ENCODE peak calls at places on chromosomes 16 and 17, in ten cellular contexts. P, Z, F, C, E, I, U, V, O and T are unnamed samples.
A peak's percentile ranks its signal among the peaks of the same experiment; 100 is the strongest.

GRCh38 chr17:30379303-30380105 is 777 bp downstream of the CPD start:
- DNase-seq in O (no peak), V (peak; percentile 5), E (peak; percentile 23), C (no peak), I (no peak), F (no peak), Z (no peak), P (peak; percentile 46), U (no peak), T (no peak)

GRCh38 chr17:78510141-78510935 is 66.9 kb downstream of the DNAH17 start:
- DNase-seq in O (no peak), E (no peak), P (no peak), F (no peak), U (no peak), Z (no peak), V (no peak), C (no peak), I (no peak), T (no peak)

GRCh38 chr16:85601730-85602401 is 11.3 kb upstream of the GSE1 start:
- DNase-seq in U (no peak), V (no peak), Z (no peak), C (no peak), F (no peak), E (no peak), P (no peak), I (no peak), O (no peak), T (no peak)

GRCh38 chr16:11052080-11052808 is 107.9 kb downstream of the CLEC16A start:
- DNase-seq in Z (no peak), U (no peak), P (peak; percentile 94), F (no peak), O (peak; percentile 59), C (no peak), E (peak; percentile 66), V (peak; percentile 75), I (no peak), T (no peak)

GRCh38 chr16:13791095-13791494 is 128.9 kb upstream of the ERCC4 start:
- DNase-seq in C (no peak), U (no peak), Z (no peak), I (no peak), P (no peak), O (no peak), F (no peak), E (no peak), V (no peak), T (no peak)

GRCh38 chr16:56488035-56488434 is 31.8 kb downstream of the BBS2 start:
- DNase-seq in C (no peak), O (no peak), V (no peak), U (no peak), E (no peak), F (no peak), Z (no peak), P (no peak), I (no peak), T (no peak)

GRCh38 chr17:79023886-79024771 is at the start of gene C1QTNF1:
- DNase-seq in U (peak; percentile 52), F (peak; percentile 35), E (peak; percentile 29), O (no peak), V (no peak), C (no peak), I (no peak), P (peak; percentile 48), Z (peak; percentile 44), T (no peak)

GRCh38 chr16:73965591-73965990 is 331.0 kb upstream of the PSMD7 start:
- DNase-seq in V (no peak), Z (no peak), O (no peak), P (no peak), C (no peak), F (no peak), I (no peak), E (no peak), U (no peak), T (no peak)

GRCh38 chr17:79803997-79804855 is 7.3 kb upstream of the CBX8 start:
- DNase-seq in V (peak; percentile 55), C (no peak), O (peak; percentile 71), I (no peak), P (peak; percentile 90), Z (no peak), E (peak; percentile 84), F (no peak), U (peak; percentile 29), T (no peak)

GRCh38 chr17:59353106-59353854 is 21.8 kb downstream of the YPEL2 start:
- DNase-seq in I (no peak), U (no peak), V (no peak), C (no peak), Z (no peak), F (no peak), P (no peak), O (no peak), E (no peak), T (no peak)

GRCh38 chr16:65634833-65635232 is 513.0 kb upstream of the CDH11 start:
- DNase-seq in I (no peak), O (no peak), P (no peak), Z (no peak), C (no peak), F (no peak), U (no peak), E (no peak), V (no peak), T (no peak)

GRCh38 chr16:57115148-57115503 is 22.7 kb downstream of the CPNE2 start:
- DNase-seq in F (no peak), C (no peak), U (peak; percentile 26), I (no peak), O (no peak), P (no peak), V (no peak), Z (no peak), E (no peak), T (no peak)

GRCh38 chr17:68289473-68289872 is 1.5 kb downstream of the SLC16A6 start:
- DNase-seq in E (no peak), Z (no peak), C (no peak), P (no peak), F (no peak), O (no peak), V (no peak), U (no peak), I (no peak), T (no peak)

GRCh38 chr17:30519707-30520106 is 42.5 kb downstream of the GOSR1 start:
- DNase-seq in Z (no peak), O (no peak), P (no peak), E (no peak), U (peak; percentile 94), I (no peak), V (no peak), F (peak; percentile 35), C (peak; percentile 90), T (no peak)

GRCh38 chr17:68356949-68357455 is 65.7 kb downstream of the ARSG start:
- DNase-seq in P (peak; percentile 35), E (no peak), C (peak; percentile 41), F (no peak), U (peak; percentile 23), I (no peak), V (no peak), O (no peak), Z (no peak), T (no peak)

GRCh38 chr17:44546711-44547606 is 10.3 kb upstream of the FZD2 start:
- DNase-seq in C (peak; percentile 53), Z (no peak), O (no peak), E (no peak), V (no peak), P (no peak), F (no peak), U (peak; percentile 61), I (no peak), T (no peak)

GRCh38 chr16:68190745-68191510 is 45.0 kb downstream of the ESRP2 start:
- DNase-seq in F (no peak), I (no peak), P (no peak), V (no peak), O (no peak), U (peak; percentile 63), E (no peak), C (peak; percentile 9), Z (no peak), T (no peak)

GRCh38 chr17:56679148-56679766 is 85.8 kb downstream of the NOG start:
- DNase-seq in I (no peak), U (peak; percentile 47), F (peak; percentile 23), P (no peak), V (no peak), C (peak; percentile 36), Z (peak; percentile 46), O (no peak), E (no peak), T (no peak)

GRCh38 chr16:89309438-89310122 is 92.1 kb downstream of the ZNF778 start:
- DNase-seq in E (no peak), V (no peak), F (no peak), Z (no peak), U (no peak), I (no peak), C (no peak), O (no peak), P (no peak), T (no peak)

GRCh38 chr17:74738051-74738996 is 1.3 kb downstream of the RAB37 start:
- DNase-seq in E (peak; percentile 72), V (peak; percentile 77), P (peak; percentile 92), Z (no peak), C (no peak), F (peak; percentile 81), I (no peak), O (peak; percentile 60), U (no peak), T (no peak)

GRCh38 chr17:47660064-47660492 is 10.4 kb downstream of the KPNB1 start:
- DNase-seq in I (no peak), O (no peak), V (no peak), C (no peak), P (no peak), U (no peak), E (no peak), Z (no peak), F (no peak), T (no peak)

GRCh38 chr17:40090234-40091111 is 9.9 kb downstream of the NR1D1 start:
- DNase-seq in E (no peak), I (no peak), Z (no peak), U (no peak), O (no peak), C (no peak), F (no peak), P (no peak), V (no peak), T (no peak)

GRCh38 chr16:23670137-23670776 is 8.4 kb upstream of the PLK1 start:
- DNase-seq in F (no peak), Z (no peak), U (peak; percentile 95), O (peak; percentile 48), I (peak; percentile 84), V (peak; percentile 62), C (peak; percentile 86), P (peak; percentile 84), E (peak; percentile 62), T (no peak)

GRCh38 chr16:85253127-85253941 is 141.1 kb upstream of the CIBAR2 start:
- DNase-seq in U (peak; percentile 31), I (no peak), C (peak; percentile 37), P (peak; percentile 72), E (peak; percentile 61), V (peak; percentile 35), F (peak; percentile 51), O (peak; percentile 44), Z (peak; percentile 63), T (no peak)